ENCODE peak calls at places on chromosome 10, in eight cellular contexts. H is ovary, P is stomach, C is pancreas, I is PC-3, B is heart right ventricle, U is transverse colon, F is brain microvascular endothelial cell. X is an unnamed sample. For H3K27me3, the result is how much of the 10 kb centered on the place peaks cover.

GRCh38 chr10:78045237-78045636 is 11.6 kb downstream of the RPS24 start:
- DNase-seq in I (peak), B (no peak), C (no peak), F (no peak), H (no peak), U (no peak), P (no peak), X (no peak)

GRCh38 chr10:122373713-122374112 is 795 bp upstream of the PLEKHA1 start:
- DNase-seq in H (peak), P (no peak), B (no peak), U (peak), C (peak), F (peak), I (peak), X (peak)

GRCh38 chr10:57715233-57715632 is 552.5 kb downstream of the IPMK start:
- DNase-seq in F (no peak), U (no peak), H (no peak), P (no peak), I (no peak), B (no peak), C (no peak), X (no peak)

GRCh38 chr10:114623155-114623554 is 34.9 kb downstream of the ABLIM1 start:
- DNase-seq in H (no peak), C (no peak), I (no peak), F (no peak), U (no peak), P (no peak), B (no peak), X (no peak)

GRCh38 chr10:60349426-60349825 is 40.2 kb downstream of the ANK3 start:
- DNase-seq in U (no peak), H (no peak), B (no peak), C (no peak), P (no peak), F (no peak), I (peak), X (no peak)

GRCh38 chr10:26478061-26478460 is 39.9 kb downstream of the APBB1IP start:
- DNase-seq in U (no peak), C (no peak), B (no peak), F (no peak), I (no peak), P (no peak), H (no peak), X (no peak)

GRCh38 chr10:59276928-59277327 is 85.4 kb downstream of the FAM13C start:
- DNase-seq in F (no peak), C (no peak), U (no peak), B (no peak), I (no peak), H (no peak), P (no peak), X (no peak)

GRCh38 chr10:133379801-133380666 is 972 bp downstream of the PAOX start:
- DNase-seq in F (no peak), U (no peak), H (no peak), I (no peak), B (no peak), P (no peak), C (no peak), X (no peak)

GRCh38 chr10:50216894-50217293 is 34.4 kb downstream of the ASAH2 start:
- DNase-seq in C (no peak), I (peak), U (no peak), H (no peak), B (no peak), P (no peak), F (peak), X (no peak)

GRCh38 chr10:123683865-123684264 is 17.7 kb downstream of the GPR26 start:
- DNase-seq in I (no peak), B (no peak), P (no peak), C (no peak), H (no peak), F (no peak), U (no peak), X (no peak)

GRCh38 chr10:133445268-133445732 is 8.4 kb upstream of the SCART1 start:
- DNase-seq in U (no peak), C (peak), I (no peak), H (peak), P (peak), F (no peak), B (no peak), X (peak)

GRCh38 chr10:3869036-3869435 is 84.0 kb upstream of the KLF6 start:
- DNase-seq in B (no peak), P (no peak), U (peak), H (no peak), I (no peak), F (no peak), C (no peak), X (peak)

GRCh38 chr10:49298990-49299815 is at the start of gene C10orf71:
- DNase-seq in B (peak), H (no peak), I (no peak), C (no peak), F (no peak), U (no peak), P (no peak), X (no peak)

GRCh38 chr10:103062854-103063642 is 130.0 kb downstream of the NT5C2 start:
- DNase-seq in H (no peak), I (peak), P (no peak), U (no peak), C (no peak), F (no peak), B (no peak), X (no peak)
- TF ChIP-seq CTCF in H (no peak), I (peak), P (no peak), U (no peak), C (no peak), F (peak), B (peak), X (no peak)

DNA sequence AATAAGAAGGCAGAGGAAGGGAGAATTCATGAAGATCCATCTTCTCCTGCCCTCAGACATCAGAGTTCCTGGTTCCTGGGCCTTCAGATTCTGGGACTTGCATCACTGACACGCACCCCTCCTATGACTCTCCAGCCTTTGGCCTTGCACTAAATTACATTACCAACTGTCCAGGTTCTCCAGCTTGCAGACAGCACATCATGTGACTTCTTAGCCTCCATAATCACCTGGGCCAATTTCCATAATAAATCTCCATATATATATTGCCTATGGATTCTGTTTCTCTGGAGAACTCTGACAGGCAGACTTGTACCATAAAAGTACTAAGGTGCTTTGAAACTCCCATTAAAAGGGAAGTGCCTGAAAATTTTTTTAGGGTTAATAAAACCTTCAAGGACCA is 23.2 kb downstream of the RSU1 start:
- DNase-seq in C (no peak), H (no peak), B (no peak), P (no peak), F (no peak), U (peak), I (no peak), X (no peak)
- H3K27me3 ChIP-seq in C (under half), H (under half), B (under half), P (under half), F (under half), U (under half), I (under half), X (under half)

GRCh38 chr10:11454958-11455566 is 156.4 kb downstream of the USP6NL start:
- DNase-seq in I (no peak), U (no peak), H (no peak), F (no peak), P (no peak), C (no peak), B (no peak), X (no peak)
- TF ChIP-seq CTCF in I (peak), U (no peak), H (no peak), F (peak), P (no peak), C (no peak), B (no peak), X (no peak)

GRCh38 chr10:1520909-1521565 is 216.3 kb downstream of the ADARB2 start:
- DNase-seq in H (no peak), B (no peak), P (no peak), F (no peak), I (no peak), U (no peak), C (no peak), X (no peak)
- H3K27me3 ChIP-seq in H (under half), B (under half), P (under half), F (under half), I (under half), U (under half), C (under half), X (under half)